ENCODE peak calls at places on chromosomes 3 and 15, in ten cellular contexts. L, J, Q, A, D, X, Y, P, C and M are unnamed samples.

GRCh38 chr3:182092662-182093262 is 381.0 kb downstream of the SOX2 start:
- DNase-seq in X (peak), P (no peak), Q (no peak), Y (no peak), C (peak), L (no peak), A (peak), J (no peak), D (no peak), M (no peak)

GRCh38 chr15:62977952-62978811 is 64.4 kb upstream of the TPM1 start:
- DNase-seq in D (no peak), P (peak), Q (no peak), L (no peak), X (no peak), J (no peak), C (no peak), A (no peak), Y (no peak), M (no peak)

GRCh38 chr3:10753964-10754363 is 62.1 kb upstream of the SLC6A11 start:
- DNase-seq in Y (no peak), D (no peak), Q (peak), C (no peak), A (no peak), J (peak), X (peak), L (peak), P (peak), M (no peak)

GRCh38 chr3:87867001-87867400 is 191.8 kb downstream of the CGGBP1 start:
- DNase-seq in A (no peak), C (no peak), Q (no peak), J (no peak), L (peak), X (no peak), D (no peak), Y (no peak), P (peak), M (no peak)

GRCh38 chr3:14344351-14344750 is 58.1 kb upstream of the SLC6A6 start:
- DNase-seq in A (no peak), X (peak), P (no peak), L (peak), Q (peak), Y (no peak), C (no peak), D (no peak), J (no peak), M (no peak)

GRCh38 chr3:24487325-24488242 is 7.1 kb downstream of the THRB start:
- DNase-seq in X (no peak), D (no peak), A (no peak), Q (no peak), C (no peak), Y (no peak), L (no peak), P (no peak), J (no peak), M (no peak)

GRCh38 chr15:66766282-66767228 is 64.5 kb downstream of the SMAD6 start:
- DNase-seq in Y (no peak), J (no peak), P (peak), X (no peak), A (no peak), D (no peak), C (no peak), Q (no peak), L (no peak), M (no peak)

GRCh38 chr3:66985336-66985920 is 12.7 kb upstream of the KBTBD8 start:
- DNase-seq in L (no peak), J (no peak), C (no peak), Q (no peak), Y (no peak), X (no peak), A (no peak), P (peak), D (no peak), M (no peak)

GRCh38 chr3:57446318-57446841 is 97.8 kb downstream of the DNAH12 start:
- DNase-seq in Q (no peak), C (no peak), P (peak), J (no peak), A (no peak), D (no peak), X (no peak), L (no peak), Y (no peak), M (no peak)

GRCh38 chr3:71414189-71414924 is 169.2 kb downstream of the FOXP1 start:
- DNase-seq in X (no peak), D (no peak), A (no peak), L (no peak), Y (no peak), Q (no peak), P (no peak), J (no peak), C (no peak), M (no peak)

GRCh38 chr15:41996921-41997592 is 23.8 kb downstream of the PLA2G4E start:
- DNase-seq in P (no peak), Q (no peak), L (no peak), X (no peak), A (no peak), C (no peak), J (no peak), Y (no peak), D (no peak), M (no peak)

GRCh38 chr3:50251220-50251619 is 15.2 kb downstream of the GNAI2 start:
- DNase-seq in L (no peak), Y (no peak), A (no peak), X (no peak), P (peak), Q (no peak), C (no peak), J (no peak), D (no peak), M (no peak)

GRCh38 chr15:91866971-91867372 is 13.5 kb downstream of the SLCO3A1 start:
- DNase-seq in C (peak), A (no peak), Q (no peak), P (peak), Y (no peak), X (no peak), D (no peak), J (no peak), L (no peak), M (no peak)

GRCh38 chr3:44011680-44012079 is 230.0 kb upstream of the TOPAZ1 start:
- DNase-seq in C (no peak), X (no peak), L (no peak), D (no peak), P (no peak), A (no peak), Q (no peak), Y (no peak), J (no peak), M (no peak)

GRCh38 chr15:61715082-61715481 is 345.2 kb downstream of the VPS13C start:
- DNase-seq in X (no peak), A (no peak), Y (no peak), C (no peak), L (no peak), J (no peak), D (no peak), P (peak), Q (no peak), M (no peak)

GRCh38 chr3:153215971-153216370 is 53.9 kb downstream of the RAP2B start:
- DNase-seq in C (no peak), A (no peak), L (no peak), X (no peak), J (no peak), P (peak), D (no peak), Y (no peak), Q (no peak), M (no peak)

GRCh38 chr3:139716908-139717485 is 39.2 kb upstream of the NMNAT3 start:
- DNase-seq in A (no peak), X (no peak), L (no peak), J (no peak), D (no peak), P (no peak), Q (no peak), Y (no peak), C (no peak), M (no peak)

GRCh38 chr3:28347374-28348285 is 891 bp upstream of the ZCWPW2 start:
- DNase-seq in C (no peak), Q (no peak), X (peak), D (no peak), P (peak), Y (no peak), J (peak), A (no peak), L (peak), M (peak)

GRCh38 chr15:35481992-35482391 is 64.0 kb downstream of the DPH6 start:
- DNase-seq in A (no peak), P (peak), J (no peak), Y (no peak), C (no peak), D (no peak), Q (no peak), L (peak), X (peak), M (no peak)

GRCh38 chr3:131731709-131732108 is 228.9 kb upstream of the MRPL3 start:
- DNase-seq in X (no peak), P (no peak), A (no peak), Q (no peak), L (no peak), J (peak), Y (no peak), D (no peak), C (no peak), M (no peak)

GRCh38 chr3:127419140-127419539 is 131.3 kb upstream of the PRR20G start:
- DNase-seq in L (peak), Q (no peak), A (peak), D (no peak), Y (no peak), X (no peak), J (no peak), P (no peak), C (no peak), M (no peak)

GRCh38 chr15:62962101-62962995 is 80.2 kb upstream of the TPM1 start:
- DNase-seq in J (no peak), D (no peak), Y (no peak), C (no peak), X (no peak), A (no peak), Q (no peak), P (no peak), L (no peak), M (no peak)

GRCh38 chr3:49662720-49663413 is 11.3 kb upstream of the APEH start:
- DNase-seq in C (no peak), X (no peak), D (no peak), L (no peak), P (no peak), J (no peak), A (no peak), Q (no peak), Y (no peak), M (no peak)

GRCh38 chr15:71790081-71790480 is 20.3 kb upstream of the NR2E3 start:
- DNase-seq in Y (no peak), X (no peak), D (no peak), L (no peak), J (no peak), A (no peak), P (peak), Q (no peak), C (no peak), M (no peak)

GRCh38 chr15:88636039-88636438 is 2.8 kb upstream of the ISG20 start:
- DNase-seq in A (no peak), J (peak), X (no peak), P (no peak), L (peak), D (peak), Q (no peak), C (no peak), Y (peak), M (no peak)

GRCh38 chr15:78878356-78878755 is 5.7 kb downstream of the MORF4L1 start:
- DNase-seq in D (no peak), P (peak), J (no peak), C (no peak), X (no peak), A (no peak), Y (no peak), Q (no peak), L (no peak), M (no peak)

GRCh38 chr15:44541282-44541958 is 4.5 kb downstream of the EIF3J start:
- DNase-seq in A (no peak), C (no peak), J (no peak), P (peak), Q (no peak), D (no peak), Y (no peak), X (no peak), L (no peak), M (no peak)

GRCh38 chr3:121520510-121520909 is 25.3 kb downstream of the POLQ start:
- DNase-seq in X (no peak), P (no peak), D (no peak), J (no peak), Q (no peak), A (no peak), C (no peak), Y (no peak), L (no peak), M (no peak)

GRCh38 chr3:48463703-48464102 is 17.2 kb downstream of the ATRIP start:
- DNase-seq in D (no peak), Y (no peak), P (no peak), C (no peak), J (no peak), L (no peak), A (no peak), X (no peak), Q (no peak), M (no peak)

GRCh38 chr15:40372966-40373365 is 9.6 kb upstream of the KNSTRN start:
- DNase-seq in Q (no peak), J (no peak), C (no peak), X (no peak), A (no peak), D (no peak), P (no peak), Y (no peak), L (peak), M (no peak)

GRCh38 chr3:25542571-25543039 is 114.5 kb downstream of the RARB start:
- DNase-seq in L (no peak), X (no peak), D (no peak), Y (no peak), Q (no peak), J (no peak), C (no peak), P (no peak), A (no peak), M (no peak)